ENCODE peak calls at places on chromosomes 7 and 10, in six cellular contexts. One of them, this sample, is unnamed.
A peak's percentile ranks its signal among the peaks of the same experiment; 100 is the strongest.

GRCh38 chr7:35617076-35617475 is 77.9 kb downstream of the HERPUD2 start:
- DNase-seq in H1: no peak
- DNase-seq in H9: no peak
- DNase-seq in trophoblast cell: no peak
- DNase-seq in IMR-90: peak; percentile 56
- DNase-seq in neuronal stem cell: no peak
- DNase-seq in this sample: peak; percentile 78

GRCh38 chr10:72353028-72353962 is 1.4 kb downstream of the DNAJB12 start:
- DNase-seq in H9: no peak
- DNase-seq in trophoblast cell: no peak
- DNase-seq in H1: no peak
- DNase-seq in neuronal stem cell: no peak
- DNase-seq in IMR-90: peak; percentile 40
- DNase-seq in this sample: peak; percentile 67

GRCh38 chr10:122114156-122114747 is 125.3 kb downstream of the TACC2 start:
- DNase-seq in H1: no peak
- DNase-seq in neuronal stem cell: no peak
- DNase-seq in trophoblast cell: no peak
- DNase-seq in IMR-90: peak; percentile 34
- DNase-seq in H9: no peak
- DNase-seq in this sample: peak; percentile 57

GRCh38 chr10:115355162-115355760 is 262.1 kb downstream of the ATRNL1 start:
- DNase-seq in H1: peak; percentile 49
- DNase-seq in H9: peak; percentile 64
- DNase-seq in neuronal stem cell: peak; percentile 65
- DNase-seq in IMR-90: peak; percentile 63
- DNase-seq in trophoblast cell: peak; percentile 25
- DNase-seq in this sample: peak; percentile 66

GRCh38 chr7:86013662-86014061 is 630.0 kb upstream of the GRM3 start:
- DNase-seq in IMR-90: no peak
- DNase-seq in neuronal stem cell: no peak
- DNase-seq in H9: no peak
- DNase-seq in trophoblast cell: no peak
- DNase-seq in H1: no peak
- DNase-seq in this sample: no peak

GRCh38 chr7:96497567-96497966 is 175.7 kb upstream of the SLC25A13 start:
- DNase-seq in H1: no peak
- DNase-seq in H9: no peak
- DNase-seq in neuronal stem cell: no peak
- DNase-seq in trophoblast cell: no peak
- DNase-seq in IMR-90: no peak
- DNase-seq in this sample: no peak

GRCh38 chr7:71017602-71018001 is 114.3 kb upstream of the GALNT17 start:
- DNase-seq in trophoblast cell: no peak
- DNase-seq in H1: no peak
- DNase-seq in H9: no peak
- DNase-seq in IMR-90: no peak
- DNase-seq in neuronal stem cell: no peak
- DNase-seq in this sample: no peak

GRCh38 chr7:148264933-148265557 is 325.5 kb upstream of the C7orf33 start:
- DNase-seq in H1: no peak
- DNase-seq in neuronal stem cell: no peak
- DNase-seq in trophoblast cell: peak; percentile 23
- DNase-seq in IMR-90: peak; percentile 13
- DNase-seq in H9: peak; percentile 39
- DNase-seq in this sample: peak; percentile 26

GRCh38 chr7:151832656-151833055 is 44.3 kb downstream of the PRKAG2 start:
- DNase-seq in IMR-90: no peak
- DNase-seq in H9: no peak
- DNase-seq in neuronal stem cell: no peak
- DNase-seq in trophoblast cell: no peak
- DNase-seq in H1: no peak
- DNase-seq in this sample: no peak

GRCh38 chr7:151832138-151832537 is 44.8 kb downstream of the PRKAG2 start:
- DNase-seq in IMR-90: no peak
- DNase-seq in neuronal stem cell: no peak
- DNase-seq in H9: no peak
- DNase-seq in H1: no peak
- DNase-seq in trophoblast cell: no peak
- DNase-seq in this sample: no peak

GRCh38 chr7:151830121-151830815 is 46.6 kb downstream of the PRKAG2 start:
- DNase-seq in H1: no peak
- DNase-seq in IMR-90: no peak
- DNase-seq in neuronal stem cell: no peak
- DNase-seq in trophoblast cell: no peak
- DNase-seq in H9: no peak
- DNase-seq in this sample: no peak

GRCh38 chr7:151833213-151833651 is 43.7 kb downstream of the PRKAG2 start:
- DNase-seq in neuronal stem cell: no peak
- DNase-seq in trophoblast cell: no peak
- DNase-seq in H1: no peak
- DNase-seq in H9: no peak
- DNase-seq in IMR-90: no peak
- DNase-seq in this sample: no peak

GRCh38 chr7:151831606-151832005 is 45.3 kb downstream of the PRKAG2 start:
- DNase-seq in IMR-90: no peak
- DNase-seq in H9: no peak
- DNase-seq in trophoblast cell: no peak
- DNase-seq in H1: no peak
- DNase-seq in neuronal stem cell: no peak
- DNase-seq in this sample: no peak
- H4K91ac ChIP-seq in IMR-90: no peak overlapping the region
- H4K91ac ChIP-seq in H9: no peak overlapping the region
- H4K91ac ChIP-seq in trophoblast cell: no peak overlapping the region
- H4K91ac ChIP-seq in H1: no peak overlapping the region
- H4K91ac ChIP-seq in neuronal stem cell: no peak overlapping the region
- H4K91ac ChIP-seq in this sample: no peak overlapping the region

GRCh38 chr10:68492118-68492517 is 20.3 kb upstream of the DNA2 start:
- DNase-seq in H9: no peak
- DNase-seq in H1: no peak
- DNase-seq in neuronal stem cell: no peak
- DNase-seq in IMR-90: peak; percentile 29
- DNase-seq in trophoblast cell: no peak
- DNase-seq in this sample: no peak
- H4K91ac ChIP-seq in H9: no peak overlapping the region
- H4K91ac ChIP-seq in H1: no peak overlapping the region
- H4K91ac ChIP-seq in neuronal stem cell: no peak overlapping the region
- H4K91ac ChIP-seq in IMR-90: no peak overlapping the region
- H4K91ac ChIP-seq in trophoblast cell: no peak overlapping the region
- H4K91ac ChIP-seq in this sample: no peak overlapping the region

GRCh38 chr7:92898798-92899197 is 62.4 kb upstream of the CDK6 start:
- DNase-seq in IMR-90: no peak
- DNase-seq in H9: no peak
- DNase-seq in H1: no peak
- DNase-seq in neuronal stem cell: no peak
- DNase-seq in trophoblast cell: no peak
- DNase-seq in this sample: no peak
- H4K91ac ChIP-seq in IMR-90: no peak overlapping the region
- H4K91ac ChIP-seq in H9: no peak overlapping the region
- H4K91ac ChIP-seq in H1: no peak overlapping the region
- H4K91ac ChIP-seq in neuronal stem cell: no peak overlapping the region
- H4K91ac ChIP-seq in trophoblast cell: no peak overlapping the region
- H4K91ac ChIP-seq in this sample: no peak overlapping the region

GRCh38 chr10:60795465-60796202 is 17.4 kb downstream of the CDK1 start:
- DNase-seq in neuronal stem cell: no peak
- DNase-seq in trophoblast cell: no peak
- DNase-seq in H9: no peak
- DNase-seq in H1: no peak
- DNase-seq in IMR-90: no peak
- DNase-seq in this sample: no peak
- H4K91ac ChIP-seq in neuronal stem cell: no peak overlapping the region
- H4K91ac ChIP-seq in trophoblast cell: no peak overlapping the region
- H4K91ac ChIP-seq in H9: no peak overlapping the region
- H4K91ac ChIP-seq in H1: no peak overlapping the region
- H4K91ac ChIP-seq in IMR-90: no peak overlapping the region
- H4K91ac ChIP-seq in this sample: no peak overlapping the region

GRCh38 chr7:38232475-38233366 is 40.7 kb downstream of the TARP start:
- DNase-seq in H1: no peak
- DNase-seq in neuronal stem cell: no peak
- DNase-seq in trophoblast cell: no peak
- DNase-seq in H9: no peak
- DNase-seq in IMR-90: peak; percentile 10
- DNase-seq in this sample: peak; percentile 20
- H4K91ac ChIP-seq in H1: no peak overlapping the region
- H4K91ac ChIP-seq in neuronal stem cell: no peak overlapping the region
- H4K91ac ChIP-seq in trophoblast cell: no peak overlapping the region
- H4K91ac ChIP-seq in H9: no peak overlapping the region
- H4K91ac ChIP-seq in IMR-90: no peak overlapping the region
- H4K91ac ChIP-seq in this sample: no peak overlapping the region

DNA sequence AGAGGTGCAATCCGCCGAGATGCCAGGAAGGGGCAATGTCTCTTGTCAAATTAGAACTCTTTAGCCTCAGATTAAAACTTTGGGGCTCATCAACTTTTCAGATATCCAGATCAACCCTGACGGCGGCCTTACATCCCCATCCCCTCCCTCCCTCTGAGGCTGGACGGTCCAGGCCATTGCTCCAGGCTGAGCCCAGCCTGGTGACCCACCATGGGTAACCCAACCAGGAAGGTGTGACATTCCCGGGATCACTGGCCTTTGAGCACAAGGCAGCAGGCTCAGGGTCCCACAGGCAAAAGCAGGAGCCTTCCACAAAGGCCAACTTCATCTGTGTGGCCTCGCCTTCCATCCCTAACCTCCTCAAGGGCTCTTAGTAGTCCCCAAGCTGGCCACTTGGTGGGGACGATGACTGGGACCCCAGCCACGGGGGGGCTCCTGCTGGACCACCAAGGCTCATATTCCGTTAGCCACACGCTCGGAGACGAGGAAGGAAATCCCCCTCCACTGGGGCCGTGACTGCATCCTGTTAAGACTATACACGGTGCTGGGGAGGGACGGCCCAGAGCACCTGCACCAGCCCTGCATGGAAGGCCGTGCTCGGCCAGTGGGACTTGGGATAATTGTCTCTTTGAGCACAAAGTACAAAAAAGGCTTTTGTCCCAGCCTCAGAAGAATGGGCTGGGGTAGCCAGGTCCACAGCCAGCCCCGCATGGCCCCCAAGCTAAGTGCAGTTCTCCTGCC is 62.8 kb downstream of the ZRANB1 start:
- DNase-seq in IMR-90: no peak
- DNase-seq in H1: no peak
- DNase-seq in neuronal stem cell: no peak
- DNase-seq in H9: no peak
- DNase-seq in trophoblast cell: no peak
- DNase-seq in this sample: no peak
- H4K91ac ChIP-seq in IMR-90: no peak overlapping the region
- H4K91ac ChIP-seq in H1: no peak overlapping the region
- H4K91ac ChIP-seq in neuronal stem cell: no peak overlapping the region
- H4K91ac ChIP-seq in H9: no peak overlapping the region
- H4K91ac ChIP-seq in trophoblast cell: no peak overlapping the region
- H4K91ac ChIP-seq in this sample: no peak overlapping the region